ENCODE peak calls at places on chromosome 20, in six cellular contexts. D, X, S, R, W and A are unnamed samples.

GRCh38 chr20:61619751-61620150 is 367.7 kb downstream of the CDH4 start:
- DNase-seq in D (no peak), X (no peak), S (no peak), R (no peak), W (no peak), A (no peak)

GRCh38 chr20:61499859-61500258 is 247.8 kb downstream of the CDH4 start:
- DNase-seq in D (no peak), X (no peak), S (no peak), R (no peak), W (no peak), A (no peak)

GRCh38 chr20:24937579-24937978 is 11.5 kb upstream of the CST7 start:
- DNase-seq in D (no peak), X (no peak), S (no peak), R (no peak), W (no peak), A (no peak)

GRCh38 chr20:3800878-3801260 is 4.8 kb downstream of the CDC25B start:
- DNase-seq in D (no peak), X (no peak), S (no peak), R (no peak), W (no peak), A (no peak)

GRCh38 chr20:32316667-32317066 is 39.2 kb downstream of the KIF3B start:
- DNase-seq in D (no peak), X (no peak), S (no peak), R (no peak), W (no peak), A (no peak)

GRCh38 chr20:19976595-19977372 is 40.4 kb upstream of the NAA20 start:
- DNase-seq in D (peak), X (peak), S (no peak), R (peak), W (no peak), A (peak)

GRCh38 chr20:57069442-57069841 is 197.0 kb downstream of the BMP7 start:
- DNase-seq in D (no peak), X (no peak), S (no peak), R (no peak), W (no peak), A (no peak)

GRCh38 chr20:48771542-48771941 is 56.3 kb downstream of the PREX1 start:
- DNase-seq in D (no peak), X (no peak), S (no peak), R (no peak), W (no peak), A (no peak)

GRCh38 chr20:44208165-44208564 is 2.4 kb downstream of the OSER1 start:
- DNase-seq in D (no peak), X (no peak), S (no peak), R (no peak), W (no peak), A (no peak)
- H3K4me3 ChIP-seq in D (peak), X (no peak), S (peak), R (peak), W (peak), A (no peak)

DNA sequence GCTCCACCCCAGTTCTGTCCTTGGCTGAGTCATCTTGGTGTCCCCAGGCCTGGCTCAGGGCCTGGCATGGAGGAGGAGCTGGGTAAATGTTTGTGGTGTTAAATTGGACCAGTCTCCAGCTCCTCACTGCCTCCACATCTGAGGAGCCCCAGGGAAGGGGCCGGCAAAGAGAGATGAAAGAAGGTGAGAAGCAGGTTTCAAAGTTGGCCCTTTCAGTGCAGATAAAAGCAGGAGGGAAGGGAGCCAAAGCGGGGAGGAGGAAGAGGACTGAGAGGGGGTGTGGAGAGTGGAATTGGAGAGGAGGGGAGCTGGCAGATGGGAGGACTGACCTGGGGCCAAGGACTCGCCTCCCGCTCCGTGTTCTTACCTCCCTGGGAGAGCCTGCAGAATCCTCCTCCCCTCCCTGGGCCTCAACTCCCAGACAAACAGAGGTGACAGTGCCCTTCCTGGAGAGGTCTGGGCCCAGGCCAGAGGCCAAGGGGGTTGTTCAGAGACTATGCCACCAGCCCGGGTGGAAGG is 89.0 kb downstream of the CD40 start:
- DNase-seq in D (no peak), X (no peak), S (no peak), R (no peak), W (no peak), A (no peak)
- TF ChIP-seq ZNF274 in D (no peak), X (no peak), S (no peak), R (no peak), W (no peak), A (no peak)

GRCh38 chr20:18852318-18852717 is 38.7 kb downstream of the SCP2D1 start:
- DNase-seq in D (no peak), X (no peak), S (no peak), R (no peak), W (no peak), A (no peak)

GRCh38 chr20:18851556-18852098 is 38.0 kb downstream of the SCP2D1 start:
- DNase-seq in D (no peak), X (no peak), S (no peak), R (no peak), W (no peak), A (no peak)

GRCh38 chr20:18853946-18854646 is 40.5 kb downstream of the SCP2D1 start:
- DNase-seq in D (no peak), X (no peak), S (no peak), R (no peak), W (no peak), A (no peak)

GRCh38 chr20:18856873-18857272 is 43.3 kb downstream of the SCP2D1 start:
- DNase-seq in D (no peak), X (peak), S (no peak), R (no peak), W (no peak), A (peak)

GRCh38 chr20:18853216-18853615 is 39.6 kb downstream of the SCP2D1 start:
- DNase-seq in D (no peak), X (no peak), S (no peak), R (no peak), W (no peak), A (no peak)
- H3K4me3 ChIP-seq in D (no peak), X (no peak), S (no peak), R (no peak), W (no peak), A (no peak)

GRCh38 chr20:60299951-60300350 is 341.7 kb downstream of the CDH26 start:
- DNase-seq in D (no peak), X (no peak), S (no peak), R (no peak), W (no peak), A (no peak)
- TF ChIP-seq ZNF274 in D (no peak), X (no peak), S (no peak), R (no peak), W (no peak), A (no peak)

GRCh38 chr20:50690979-50691584 is at the start of gene RIPOR3:
- DNase-seq in D (no peak), X (peak), S (no peak), R (no peak), W (peak), A (no peak)
- H3K4me3 ChIP-seq in D (peak), X (peak), S (no peak), R (no peak), W (peak), A (peak)